ENCODE peak calls at places on chromosome 7, in eight cellular contexts. B is activated CD8-positive, alpha-beta memory T cell treated with anti-CD3 and anti-CD28 coated beads, Interleukin-2, amount 50 U/mL, for 48 hours; P is RWPE1; I is HCT116; O is NCI-H1092; U is LoVo; S is GM12878; C is Caki2. H is an unnamed sample.

GRCh38 chr7:51175992-51176388 is 140.6 kb downstream of the COBL start:
- DNase-seq in S (no peak), B (no peak), U (no peak), P (no peak), I (no peak), O (no peak), C (no peak), H (no peak)

GRCh38 chr7:95404316-95404715 is 8.1 kb upstream of the PON3 start:
- DNase-seq in S (no peak), P (no peak), O (peak), C (peak), U (no peak), B (no peak), I (no peak), H (no peak)

GRCh38 chr7:156230576-156230975 is 410.0 kb upstream of the RNF32 start:
- DNase-seq in P (no peak), I (no peak), O (no peak), C (no peak), S (no peak), U (no peak), B (peak), H (no peak)

GRCh38 chr7:24917510-24918239 is 62.3 kb downstream of the OSBPL3 start:
- DNase-seq in B (no peak), S (no peak), C (no peak), U (no peak), I (no peak), O (no peak), P (no peak), H (no peak)

GRCh38 chr7:18472161-18472483 is 23.4 kb upstream of the HDAC9 start:
- DNase-seq in U (no peak), O (no peak), I (no peak), S (no peak), P (no peak), C (no peak), B (no peak), H (no peak)

GRCh38 chr7:149635561-149636329 is 137.6 kb downstream of the ZNF467 start:
- DNase-seq in B (peak), C (no peak), O (no peak), P (no peak), I (no peak), U (no peak), S (no peak), H (peak)

GRCh38 chr7:22667562-22668239 is 59.3 kb upstream of the IL6 start:
- DNase-seq in P (peak), S (no peak), B (no peak), I (peak), O (no peak), C (peak), U (peak), H (peak)

GRCh38 chr7:94888542-94888941 is 18.9 kb upstream of the PPP1R9A start:
- DNase-seq in C (peak), I (peak), O (no peak), U (peak), P (peak), B (no peak), S (no peak), H (peak)

GRCh38 chr7:151822541-151823181 is 54.3 kb downstream of the PRKAG2 start:
- DNase-seq in O (no peak), I (no peak), B (no peak), U (no peak), C (no peak), S (no peak), P (no peak), H (no peak)

H was measured in HT-29.